ENCODE peak calls at places on chromosomes 16 and 17, in eight cellular contexts. R, F, G, A, T, W, N and H are unnamed samples.

GRCh38 chr16:88013091-88013609 is 61.9 kb downstream of the BANP start:
- DNase-seq in G (no peak), F (no peak), N (no peak), R (no peak), A (no peak), W (peak; percentile 50), T (no peak), H (no peak)

GRCh38 chr17:78824240-78824639 is 16.4 kb downstream of the USP36 start:
- DNase-seq in N (no peak), A (no peak), R (no peak), W (no peak), G (no peak), F (no peak), T (no peak), H (no peak)

GRCh38 chr17:64399071-64399766 is 8.6 kb upstream of the PECAM1 start:
- DNase-seq in N (no peak), F (no peak), T (no peak), A (no peak), R (no peak), G (no peak), W (no peak), H (no peak)

GRCh38 chr17:68248886-68249872 is 1.3 kb downstream of the AMZ2 start:
- DNase-seq in N (no peak), G (no peak), T (no peak), W (no peak), R (no peak), A (no peak), F (no peak), H (no peak)

GRCh38 chr16:56936950-56937349 is 5.0 kb downstream of the HERPUD1 start:
- DNase-seq in N (no peak), T (no peak), F (no peak), W (no peak), A (no peak), G (no peak), R (no peak), H (no peak)

GRCh38 chr17:45782889-45783592 is 1.1 kb upstream of the CRHR1 start:
- DNase-seq in A (no peak), G (no peak), N (peak; percentile 95), F (no peak), T (no peak), W (no peak), R (no peak), H (no peak)

GRCh38 chr17:42133461-42134041 is 10.9 kb downstream of the HSPB9 start:
- DNase-seq in G (no peak), R (no peak), N (no peak), T (no peak), W (no peak), A (no peak), F (no peak), H (no peak)

GRCh38 chr17:70622382-70623260 is 453.3 kb downstream of the KCNJ2 start:
- DNase-seq in A (no peak), T (peak; percentile 37), R (no peak), F (peak; percentile 78), N (peak; percentile 76), W (no peak), G (no peak), H (no peak)

GRCh38 chr17:43674394-43674793 is 12.7 kb upstream of the MEOX1 start:
- DNase-seq in F (no peak), R (no peak), N (no peak), T (no peak), W (no peak), G (no peak), A (no peak), H (no peak)

GRCh38 chr16:27318399-27319256 is 4.9 kb downstream of the IL4R start:
- DNase-seq in N (no peak), A (no peak), R (no peak), F (no peak), W (peak; percentile 79), T (peak; percentile 53), G (peak; percentile 12), H (no peak)

GRCh38 chr16:21649196-21649595 is 3.2 kb downstream of the IGSF6 start:
- DNase-seq in N (no peak), W (no peak), F (no peak), A (no peak), R (no peak), G (no peak), T (no peak), H (no peak)

GRCh38 chr16:72938426-72939164 is 109.3 kb downstream of the ZFHX3 start:
- DNase-seq in W (peak; percentile 98), N (no peak), T (peak; percentile 83), F (no peak), G (peak; percentile 65), R (no peak), A (peak; percentile 88), H (no peak)

GRCh38 chr16:86680661-86681439 is 102.5 kb downstream of the FOXL1 start:
- DNase-seq in W (no peak), N (no peak), T (no peak), R (no peak), A (no peak), G (no peak), F (no peak), H (no peak)

GRCh38 chr16:17232487-17232886 is 238.3 kb downstream of the XYLT1 start:
- DNase-seq in A (no peak), F (no peak), R (no peak), G (no peak), N (no peak), T (no peak), W (no peak), H (no peak)

GRCh38 chr16:84459941-84460405 is 44.5 kb downstream of the MEAK7 start:
- DNase-seq in F (no peak), A (no peak), G (no peak), R (no peak), T (no peak), N (no peak), W (peak; percentile 51), H (no peak)

GRCh38 chr16:80540516-80541305 is at the start of gene DYNLRB2:
- DNase-seq in F (peak; percentile 88), R (no peak), G (peak; percentile 80), W (peak; percentile 95), N (peak; percentile 95), T (peak; percentile 94), A (peak; percentile 98), H (peak; percentile 55)

GRCh38 chr17:8326591-8327583 is 12.8 kb upstream of the ODF4 start:
- DNase-seq in T (peak; percentile 53), F (no peak), G (no peak), N (peak; percentile 66), R (no peak), A (peak; percentile 68), W (no peak), H (no peak)

GRCh38 chr17:65438708-65439294 is 122.6 kb downstream of the AXIN2 start:
- DNase-seq in F (no peak), A (peak; percentile 75), N (no peak), T (no peak), R (no peak), W (no peak), G (no peak), H (no peak)

GRCh38 chr16:15440852-15441251 is 6.5 kb downstream of the BMERB1 start:
- DNase-seq in N (no peak), T (no peak), A (peak; percentile 51), F (no peak), R (no peak), W (no peak), G (peak; percentile 10), H (no peak)

GRCh38 chr17:70621593-70621992 is 452.3 kb downstream of the KCNJ2 start:
- DNase-seq in F (peak; percentile 49), A (no peak), T (no peak), R (no peak), N (no peak), W (no peak), G (no peak), H (no peak)

GRCh38 chr17:74337834-74338500 is 11.9 kb downstream of the KIF19 start:
- DNase-seq in N (no peak), A (no peak), R (no peak), W (no peak), T (no peak), G (no peak), F (peak; percentile 57), H (no peak)

GRCh38 chr17:38617074-38617860 is 11.5 kb upstream of the SRCIN1 start:
- DNase-seq in T (no peak), N (peak; percentile 19), A (no peak), G (no peak), R (no peak), W (peak; percentile 33), F (no peak), H (no peak)

GRCh38 chr17:67477687-67478086 is 100.6 kb downstream of the PITPNC1 start:
- DNase-seq in R (no peak), G (no peak), T (no peak), W (no peak), A (peak; percentile 33), F (no peak), N (no peak), H (no peak)

GRCh38 chr17:880074-880870 is 98.1 kb downstream of the MRM3 start:
- DNase-seq in A (peak; percentile 30), R (no peak), F (no peak), T (no peak), W (no peak), G (no peak), N (no peak), H (peak; percentile 92)

GRCh38 chr16:78024159-78024558 is 1.8 kb downstream of the CLEC3A start:
- DNase-seq in N (no peak), T (no peak), F (no peak), G (no peak), A (no peak), W (no peak), R (no peak), H (no peak)

GRCh38 chr16:89315791-89316581 is 98.5 kb downstream of the ZNF778 start:
- DNase-seq in A (peak; percentile 78), F (no peak), G (no peak), N (no peak), R (peak; percentile 83), W (no peak), T (peak; percentile 51), H (peak; percentile 86)

GRCh38 chr17:50634123-50634914 is at the start of gene ABCC3:
- DNase-seq in W (peak; percentile 83), R (no peak), N (peak; percentile 80), A (peak; percentile 76), T (peak; percentile 55), F (no peak), G (no peak), H (no peak)

GRCh38 chr16:66133641-66134402 is 232.7 kb upstream of the CDH5 start:
- DNase-seq in W (no peak), G (no peak), F (no peak), N (no peak), R (no peak), A (no peak), T (no peak), H (no peak)